ENCODE peak calls at places on chromosomes 2 and 18, in four cellular contexts. K, U, Z and O are unnamed samples.

GRCh38 chr18:9898792-9899549 is 13.2 kb downstream of the TXNDC2 start:
- DNase-seq in K (peak; percentile 52), U (no peak), Z (no peak), O (no peak)

GRCh38 chr2:49770919-49771318 is 616.6 kb upstream of the FSHR start:
- DNase-seq in K (peak; percentile 1), U (no peak), Z (peak; percentile 29), O (peak; percentile 11)

GRCh38 chr2:3495956-3496355 is 23.4 kb downstream of the ADI1 start:
- DNase-seq in K (no peak), U (no peak), Z (no peak), O (no peak)

GRCh38 chr2:219656523-219656922 is 29.1 kb downstream of the SLC4A3 start:
- DNase-seq in K (peak; percentile 46), U (no peak), Z (no peak), O (peak; percentile 76)

GRCh38 chr2:233926806-233927205 is 9.6 kb downstream of the TRPM8 start:
- DNase-seq in K (no peak), U (no peak), Z (no peak), O (no peak)

GRCh38 chr2:9675369-9676351 is 44.9 kb upstream of the YWHAQ start:
- DNase-seq in K (peak; percentile 92), U (peak; percentile 33), Z (no peak), O (peak; percentile 62)

GRCh38 chr2:170276056-170276455 is 98.1 kb downstream of the MYO3B start:
- DNase-seq in K (no peak), U (no peak), Z (peak; percentile 16), O (no peak)

GRCh38 chr2:176039375-176039774 is 37.3 kb upstream of the LNPK start:
- DNase-seq in K (no peak), U (no peak), Z (no peak), O (no peak)

GRCh38 chr18:7117390-7118355 is at the start of gene LAMA1:
- DNase-seq in K (peak; percentile 63), U (peak; percentile 51), Z (no peak), O (no peak)

GRCh38 chr18:6982398-6982797 is 135.2 kb downstream of the LAMA1 start:
- DNase-seq in K (no peak), U (no peak), Z (no peak), O (no peak)

GRCh38 chr18:51391731-51392130 is 194.2 kb upstream of the MEX3C start:
- DNase-seq in K (no peak), U (no peak), Z (no peak), O (no peak)